ENCODE peak calls at places on chromosomes 13 and 19, in six cellular contexts. C, B, M, N, G and T are unnamed samples.

GRCh38 chr13:91381371-91381770 is 17.1 kb upstream of the GPC5 start:
- DNase-seq in C (no peak), B (no peak), M (no peak), N (peak; percentile 43), G (no peak), T (peak; percentile 28)

GRCh38 chr13:100129605-100130004 is 40.7 kb downstream of the PCCA start:
- DNase-seq in C (no peak), B (no peak), M (peak; percentile 67), N (no peak), G (no peak), T (no peak)

GRCh38 chr19:10784257-10784656 is 51.8 kb downstream of the TMED1 start:
- DNase-seq in C (no peak), B (no peak), M (no peak), N (no peak), G (no peak), T (no peak)

GRCh38 chr19:1923319-1923718 is 17.7 kb upstream of the CSNK1G2 start:
- DNase-seq in C (no peak), B (no peak), M (no peak), N (no peak), G (no peak), T (no peak)

GRCh38 chr13:99981115-99982020 is at the start of gene ZIC2:
- DNase-seq in C (peak; percentile 93), B (peak; percentile 85), M (peak; percentile 96), N (no peak), G (peak; percentile 83), T (no peak)

GRCh38 chr13:106355866-106356265 is 179.6 kb downstream of the EFNB2 start:
- DNase-seq in C (no peak), B (no peak), M (no peak), N (no peak), G (no peak), T (no peak)

GRCh38 chr13:64591981-64592380 is 2638.2 kb downstream of the PCDH9 start:
- DNase-seq in C (no peak), B (no peak), M (no peak), N (peak; percentile 32), G (no peak), T (peak; percentile 61)

GRCh38 chr13:57636811-57637210 is 5.3 kb downstream of the PCDH17 start:
- DNase-seq in C (no peak), B (no peak), M (no peak), N (no peak), G (no peak), T (no peak)

GRCh38 chr19:40954573-40954972 is 36.5 kb upstream of the CYP2B6 start:
- DNase-seq in C (no peak), B (no peak), M (peak; percentile 68), N (peak; percentile 13), G (no peak), T (no peak)

GRCh38 chr19:47239610-47240296 is 8.8 kb upstream of the BBC3 start:
- DNase-seq in C (no peak), B (peak; percentile 78), M (no peak), N (no peak), G (peak; percentile 90), T (peak; percentile 47)

GRCh38 chr19:47240996-47241918 is 10.3 kb upstream of the BBC3 start:
- DNase-seq in C (no peak), B (peak; percentile 95), M (peak; percentile 97), N (peak; percentile 87), G (peak; percentile 86), T (peak; percentile 79)

GRCh38 chr19:47239152-47239551 is 8.2 kb upstream of the BBC3 start:
- DNase-seq in C (no peak), B (no peak), M (no peak), N (no peak), G (no peak), T (no peak)

GRCh38 chr19:47241919-47242644 is 11.1 kb upstream of the BBC3 start:
- DNase-seq in C (no peak), B (no peak), M (no peak), N (peak; percentile 56), G (no peak), T (no peak)

DNA sequence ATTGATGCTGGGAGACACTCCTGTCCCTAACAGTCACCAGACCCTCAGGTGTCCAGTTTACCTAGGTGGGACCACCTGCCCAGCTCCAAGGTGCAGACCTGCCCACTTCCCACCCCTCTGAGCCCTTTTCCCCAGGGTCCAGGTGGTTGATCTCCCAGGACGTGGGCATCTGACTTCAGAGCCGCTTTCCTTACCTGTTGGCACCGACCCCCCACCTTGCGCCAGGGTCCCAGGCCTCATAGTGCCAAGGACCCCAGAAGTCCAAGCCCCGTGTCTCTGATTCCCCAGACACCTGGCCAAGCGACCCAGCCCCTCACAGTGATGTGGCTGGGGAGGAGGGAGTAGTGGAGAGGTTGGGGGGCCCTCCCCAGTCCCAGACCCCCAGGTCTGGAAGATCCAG is 9.6 kb upstream of the BBC3 start:
- DNase-seq in C (no peak), B (no peak), M (no peak), N (no peak), G (no peak), T (no peak)
- H3K4ac ChIP-seq in C (no peak overlapping the region), B (no peak overlapping the region), M (no peak overlapping the region), N (no peak overlapping the region), G (peak overlapping the region; percentile 70), T (peak overlapping the region; percentile 39)

DNA sequence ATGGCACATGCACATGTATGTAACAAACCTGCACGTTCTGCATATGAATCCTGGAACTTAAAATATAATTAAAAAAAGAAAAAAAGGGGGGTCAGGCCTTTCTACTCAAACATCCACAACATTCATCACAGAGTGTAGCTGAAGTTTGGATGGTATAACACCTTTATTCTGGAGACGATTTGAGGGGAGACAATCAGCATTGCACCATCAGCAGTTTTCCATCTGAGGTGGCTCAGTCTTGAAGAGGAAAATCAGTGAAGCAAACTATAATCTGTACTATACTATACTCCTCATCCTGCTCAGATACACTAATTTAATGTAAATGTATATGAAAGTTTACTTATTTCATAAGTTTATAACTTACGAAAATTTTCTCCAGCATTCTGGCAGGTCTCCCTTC is 969.7 kb downstream of the SLITRK1 start:
- DNase-seq in C (no peak), B (no peak), M (no peak), N (no peak), G (no peak), T (no peak)
- H2BK15ac ChIP-seq in C (no peak overlapping the region), B (no peak overlapping the region), M (no peak overlapping the region), N (no peak overlapping the region), G (no peak overlapping the region), T (no peak overlapping the region)

GRCh38 chr19:21082011-21082975 is at the start of gene ZNF714:
- DNase-seq in C (peak; percentile 95), B (peak; percentile 98), M (peak; percentile 99), N (peak; percentile 96), G (peak; percentile 86), T (peak; percentile 94)
- H3K4ac ChIP-seq in C (peak within 1 kb of the TSS; percentile 37), B (no peak within 1 kb of the TSS), M (peak within 1 kb of the TSS; percentile 52), N (peak within 1 kb of the TSS; percentile 19), G (no peak within 1 kb of the TSS), T (peak within 1 kb of the TSS; percentile 59)

DNA sequence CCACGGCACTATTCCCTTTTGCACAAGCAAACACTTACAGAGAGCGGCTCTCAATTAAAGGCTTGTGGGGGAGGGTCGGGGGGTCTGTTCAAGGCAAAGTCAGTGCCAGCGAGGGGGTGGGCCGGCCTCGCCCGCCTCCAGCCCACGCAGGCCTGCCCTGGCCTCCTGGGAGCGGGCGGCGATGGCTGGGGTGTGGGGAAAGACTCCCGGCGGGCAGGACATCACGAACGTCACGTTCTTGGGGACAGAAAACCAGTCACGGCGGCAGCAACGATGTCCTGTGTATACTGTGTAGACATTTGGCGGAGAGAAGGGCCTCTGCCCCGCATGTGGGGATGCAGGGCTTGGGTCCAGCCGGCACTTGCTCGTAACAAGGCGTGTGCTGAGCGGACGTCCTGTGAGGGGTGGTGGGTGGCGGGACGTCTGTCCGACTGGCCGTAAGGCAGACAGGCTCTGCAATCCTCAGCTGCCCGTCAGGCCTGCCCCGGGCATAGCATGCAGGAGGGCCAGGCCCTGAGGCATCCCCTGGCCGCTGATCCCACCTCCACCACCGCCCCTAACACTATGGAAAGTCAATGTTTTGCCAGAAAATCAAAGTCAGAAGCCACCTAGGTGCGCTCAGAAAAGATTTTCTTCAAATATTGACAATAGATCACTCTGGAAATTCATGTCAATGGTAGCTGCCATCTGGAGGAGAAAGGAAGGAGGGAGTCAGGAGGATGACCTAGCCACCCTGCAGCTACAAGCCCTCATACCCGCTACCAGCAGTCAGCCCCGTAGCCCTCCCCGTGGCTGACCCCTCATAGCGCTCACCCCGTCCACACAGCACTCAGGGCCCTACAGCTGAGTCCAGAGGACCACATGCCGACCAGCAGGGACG is 5.8 kb upstream of the EPHX3 start:
- DNase-seq in C (no peak), B (no peak), M (no peak), N (no peak), G (no peak), T (no peak)
- H2BK15ac ChIP-seq in C (no peak overlapping the region), B (no peak overlapping the region), M (no peak overlapping the region), N (no peak overlapping the region), G (no peak overlapping the region), T (no peak overlapping the region)

GRCh38 chr13:24651718-24652345 is 28.4 kb upstream of the ATP12A start:
- DNase-seq in C (no peak), B (no peak), M (no peak), N (no peak), G (no peak), T (no peak)
- H3K4ac ChIP-seq in C (no peak overlapping the region), B (no peak overlapping the region), M (no peak overlapping the region), N (no peak overlapping the region), G (no peak overlapping the region), T (no peak overlapping the region)

DNA sequence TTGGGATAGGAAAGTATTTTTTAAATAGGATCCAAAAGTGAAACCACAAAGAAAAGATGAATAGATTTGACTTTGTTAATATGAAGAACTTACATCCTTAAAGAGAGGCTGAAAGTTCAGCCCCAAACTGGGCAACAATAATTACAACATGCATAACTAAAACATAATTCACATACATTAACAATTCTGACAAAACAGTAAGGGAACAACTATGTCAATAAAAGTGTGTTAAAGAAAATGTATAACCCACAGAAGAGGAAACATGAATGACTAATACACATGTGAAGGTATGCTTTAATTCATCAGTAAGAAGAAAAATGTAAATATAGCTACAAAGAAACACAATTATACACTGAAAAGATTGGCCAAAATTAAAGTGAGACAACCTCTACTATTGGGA is 1597.6 kb upstream of the MIR17HG start:
- DNase-seq in C (no peak), B (no peak), M (no peak), N (peak; percentile 13), G (no peak), T (no peak)
- H2BK15ac ChIP-seq in C (no peak overlapping the region), B (no peak overlapping the region), M (no peak overlapping the region), N (no peak overlapping the region), G (no peak overlapping the region), T (no peak overlapping the region)

DNA sequence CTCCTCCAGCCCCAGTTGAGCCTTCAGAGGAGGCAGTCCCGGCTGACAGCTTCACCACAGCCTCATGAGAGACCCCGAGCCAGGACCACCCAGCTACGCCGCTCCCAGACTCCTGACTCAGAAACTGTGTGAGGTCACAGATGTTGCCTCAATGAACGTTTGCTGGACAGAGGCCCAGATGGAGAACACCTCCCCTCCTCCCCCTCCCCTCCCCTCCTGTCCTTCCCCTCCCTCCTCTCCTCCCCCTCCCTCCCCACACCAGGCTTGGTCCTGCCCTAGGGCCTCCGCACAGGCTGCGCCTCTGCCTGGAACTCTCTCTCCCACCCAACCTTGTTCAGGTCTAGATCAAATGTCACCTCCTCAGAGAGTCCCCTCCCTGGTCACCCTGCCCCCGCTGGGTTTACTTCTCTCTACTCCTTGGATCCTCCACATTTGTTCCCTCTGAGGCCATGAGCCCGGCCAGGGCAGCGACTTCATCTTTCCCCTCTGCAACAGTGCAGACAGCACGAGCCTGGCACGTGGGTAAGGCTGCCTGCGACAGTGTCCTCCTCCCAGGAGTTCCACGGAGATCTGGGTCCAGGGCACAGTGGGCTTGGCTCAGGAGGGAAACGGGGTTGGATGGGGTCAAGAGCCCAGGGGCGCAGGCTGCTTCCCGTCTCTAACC is 17.4 kb downstream of the PIP5K1C start:
- DNase-seq in C (no peak), B (no peak), M (peak; percentile 86), N (peak; percentile 85), G (no peak), T (peak; percentile 60)
- H3K4ac ChIP-seq in C (no peak overlapping the region), B (no peak overlapping the region), M (peak overlapping the region; percentile 23), N (peak overlapping the region; percentile 92), G (peak overlapping the region; percentile 95), T (no peak overlapping the region)